ENCODE peak calls at places on chromosome 2, in four cellular contexts. W is body of pancreas, I is NB4, U is Peyer's patch. S is an unnamed sample.

GRCh38 chr2:217220228-217221013 is 360.6 kb upstream of the TNP1 start:
- DNase-seq in W (no peak), I (peak), U (no peak), S (peak)

GRCh38 chr2:112583497-112584133 is 794 bp upstream of the CHCHD5 start:
- DNase-seq in W (no peak), I (peak), U (no peak), S (no peak)

GRCh38 chr2:11155326-11156059 is at the start of gene SLC66A3:
- DNase-seq in W (peak), I (peak), U (no peak), S (no peak)

GRCh38 chr2:166197446-166197845 is 69.6 kb upstream of the SCN1A start:
- DNase-seq in W (no peak), I (no peak), U (no peak), S (no peak)

GRCh38 chr2:9422321-9423099 is 818 bp downstream of the ITGB1BP1 start:
- DNase-seq in W (peak), I (peak), U (peak), S (peak)

GRCh38 chr2:159086874-159087273 is 118.4 kb downstream of the TANC1 start:
- DNase-seq in W (no peak), I (no peak), U (no peak), S (no peak)

GRCh38 chr2:222950886-222951285 is 90.0 kb downstream of the ACSL3 start:
- DNase-seq in W (no peak), I (no peak), U (no peak), S (no peak)

GRCh38 chr2:76280676-76281075 is 570.0 kb upstream of the GCFC2 start:
- DNase-seq in W (no peak), I (no peak), U (no peak), S (no peak)

GRCh38 chr2:49265471-49265870 is 111.2 kb upstream of the FSHR start:
- DNase-seq in W (no peak), I (no peak), U (no peak), S (no peak)

GRCh38 chr2:98815795-98816194 is 84.9 kb upstream of the MGAT4A start:
- DNase-seq in W (no peak), I (no peak), U (no peak), S (no peak)

GRCh38 chr2:147025611-147026010 is 819.2 kb upstream of the ACVR2A start:
- DNase-seq in W (no peak), I (peak), U (no peak), S (no peak)

GRCh38 chr2:128279786-128280701 is 38.6 kb downstream of the HS6ST1 start:
- DNase-seq in W (no peak), I (peak), U (peak), S (peak)

GRCh38 chr2:136182315-136182714 is 64.4 kb upstream of the CXCR4 start:
- DNase-seq in W (no peak), I (no peak), U (no peak), S (no peak)

GRCh38 chr2:8640498-8640897 is 41.4 kb upstream of the ID2 start:
- DNase-seq in W (no peak), I (no peak), U (no peak), S (no peak)

GRCh38 chr2:102451968-102452367 is 21.1 kb upstream of the SLC9A4 start:
- DNase-seq in W (no peak), I (no peak), U (no peak), S (no peak)

GRCh38 chr2:55239656-55240222 is 7.3 kb downstream of the RPS27A start:
- DNase-seq in W (no peak), I (no peak), U (no peak), S (no peak)

GRCh38 chr2:55232863-55233657 is 572 bp downstream of the RPS27A start:
- DNase-seq in W (peak), I (peak), U (peak), S (peak)

GRCh38 chr2:55233658-55233940 is 1.1 kb downstream of the RPS27A start:
- DNase-seq in W (no peak), I (no peak), U (no peak), S (no peak)

GRCh38 chr2:55235724-55236538 is 3.4 kb downstream of the RPS27A start:
- DNase-seq in W (no peak), I (no peak), U (no peak), S (no peak)

GRCh38 chr2:55236992-55237543 is 4.6 kb downstream of the RPS27A start:
- DNase-seq in W (no peak), I (peak), U (no peak), S (no peak)
- TF ChIP-seq CTCF in W (no peak), I (no peak), U (no peak), S (no peak)

GRCh38 chr2:219571311-219572236 is at the start of gene OBSL1:
- DNase-seq in W (peak), I (peak), U (peak), S (peak)
- TF ChIP-seq POLR2A in W (peak), I (no peak), U (no peak), S (peak)

GRCh38 chr2:235050992-235051351 is 99.2 kb downstream of the SH3BP4 start:
- DNase-seq in W (peak), I (peak), U (peak), S (peak)
- TF ChIP-seq CTCF in W (peak), I (no peak), U (no peak), S (no peak)

DNA sequence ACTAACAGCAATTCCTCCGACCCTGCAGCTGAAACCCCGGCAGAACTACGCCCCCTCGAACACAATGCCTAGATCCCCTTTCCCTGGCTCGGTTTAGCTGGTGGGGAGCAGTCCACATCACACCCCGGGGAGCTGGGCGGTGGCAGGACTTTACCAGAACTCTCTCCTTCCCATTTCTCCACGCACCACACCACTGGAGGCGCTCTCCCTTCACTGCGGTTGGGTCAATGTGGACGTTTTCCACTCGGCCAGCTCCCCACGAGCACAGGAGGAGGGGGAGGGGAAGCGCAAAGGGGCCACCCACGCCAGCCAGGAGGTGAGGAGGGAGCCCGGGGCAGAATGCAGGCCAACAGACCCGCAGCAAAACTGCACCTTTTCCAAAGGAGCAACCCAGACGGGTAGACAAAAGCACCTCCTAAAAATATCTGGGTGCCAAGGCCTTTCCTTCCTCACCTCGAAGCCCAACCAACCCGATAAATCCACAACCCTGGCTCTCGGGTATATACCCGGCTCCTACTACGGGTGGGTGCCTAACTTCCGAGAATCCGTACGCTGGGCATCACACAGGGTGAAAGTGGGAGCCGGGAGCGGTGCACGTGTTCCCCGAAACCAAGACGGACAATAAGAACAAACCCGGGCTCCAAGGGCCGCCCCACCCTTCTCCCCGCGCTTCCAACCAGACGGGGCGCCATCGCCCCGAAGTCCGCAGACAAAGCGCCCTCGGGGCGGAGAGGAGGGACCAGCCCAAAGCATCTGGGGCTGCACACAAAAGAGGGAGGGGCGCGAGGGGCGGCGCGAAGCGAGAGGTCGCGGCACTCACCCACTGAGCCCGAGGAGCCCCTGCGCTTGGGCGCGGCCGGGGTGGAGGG is 1.1 kb downstream of the RTN4 start:
- DNase-seq in W (peak), I (peak), U (peak), S (peak)
- TF ChIP-seq POLR2A in W (peak), I (peak), U (peak), S (peak)

DNA sequence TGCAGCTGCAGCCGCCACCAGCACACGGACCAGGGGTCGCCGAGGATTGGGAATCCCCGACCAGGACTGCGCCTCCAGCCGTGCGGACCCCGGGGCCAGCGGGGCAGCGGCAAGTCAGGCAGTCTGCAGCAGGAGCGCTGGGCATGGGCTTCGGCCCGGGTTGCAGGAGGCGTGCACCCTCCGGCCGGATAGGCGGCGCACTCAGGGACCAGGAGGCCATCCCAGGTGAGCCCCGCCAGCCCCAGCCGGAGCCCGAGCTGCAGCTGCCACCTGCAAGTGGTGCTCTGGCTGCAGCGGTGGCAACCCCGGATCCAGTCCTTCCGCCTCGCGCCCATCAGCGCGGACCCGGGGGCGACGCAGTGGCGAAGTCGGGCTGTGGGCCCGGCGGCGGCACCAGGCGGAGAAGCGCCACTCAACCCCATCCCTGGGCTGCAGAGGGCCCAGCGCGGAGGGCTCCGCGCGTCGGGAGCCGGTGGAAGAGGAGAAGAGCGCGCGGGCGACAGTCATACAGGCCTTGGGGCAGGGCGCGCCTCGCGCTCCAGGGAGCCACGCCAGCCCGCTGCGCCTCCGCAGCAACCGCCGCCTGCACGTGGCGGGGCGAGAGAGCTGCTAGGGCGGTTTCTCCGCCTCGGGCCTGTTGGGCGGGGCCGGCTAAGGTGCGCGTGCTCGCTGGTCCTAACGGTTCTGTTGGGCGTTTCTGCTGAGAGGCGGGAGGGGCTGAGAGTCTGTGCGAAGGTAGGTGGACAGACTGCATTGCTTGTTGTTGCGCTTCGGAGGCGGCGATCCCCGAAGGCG is 73.9 kb downstream of the RPIA start:
- DNase-seq in W (peak), I (no peak), U (peak), S (no peak)
- TF ChIP-seq CTCF in W (no peak), I (no peak), U (no peak), S (no peak)

S was measured in ovary.